ENCODE peak calls at places on chromosomes 6 and 20, in six cellular contexts. One of them, this sample, is unnamed.

GRCh38 chr20:11719153-11719552 is 198.5 kb upstream of the BTBD3 start:
- DNase-seq in HepG2: no peak
- DNase-seq in GM12878: no peak
- DNase-seq in K562: no peak
- DNase-seq in GM12891: no peak
- DNase-seq in H1: no peak
- DNase-seq in this sample: no peak

GRCh38 chr6:119312875-119313338 is 36.7 kb downstream of the MAN1A1 start:
- DNase-seq in HepG2: peak; percentile 24
- DNase-seq in GM12878: no peak
- DNase-seq in K562: peak; percentile 94
- DNase-seq in GM12891: no peak
- DNase-seq in H1: no peak
- DNase-seq in this sample: no peak

GRCh38 chr6:43856005-43856765 is 86.2 kb downstream of the VEGFA start:
- DNase-seq in HepG2: peak; percentile 86
- DNase-seq in GM12878: no peak
- DNase-seq in K562: peak; percentile 76
- DNase-seq in GM12891: no peak
- DNase-seq in H1: no peak
- DNase-seq in this sample: no peak

GRCh38 chr6:155887431-155887830 is 431.8 kb upstream of the NOX3 start:
- DNase-seq in HepG2: no peak
- DNase-seq in GM12878: no peak
- DNase-seq in K562: no peak
- DNase-seq in GM12891: no peak
- DNase-seq in H1: no peak
- DNase-seq in this sample: no peak

GRCh38 chr6:45789238-45789637 is 226.4 kb downstream of the CLIC5 start:
- DNase-seq in HepG2: no peak
- DNase-seq in GM12878: no peak
- DNase-seq in K562: no peak
- DNase-seq in GM12891: no peak
- DNase-seq in H1: no peak
- DNase-seq in this sample: no peak

GRCh38 chr20:60512436-60512835 is 554.2 kb downstream of the CDH26 start:
- DNase-seq in HepG2: peak; percentile 25
- DNase-seq in GM12878: no peak
- DNase-seq in K562: no peak
- DNase-seq in GM12891: no peak
- DNase-seq in H1: no peak
- DNase-seq in this sample: no peak

GRCh38 chr6:30782425-30783014 is 38.2 kb upstream of the IER3 start:
- DNase-seq in HepG2: peak; percentile 90
- DNase-seq in GM12878: no peak
- DNase-seq in K562: no peak
- DNase-seq in GM12891: no peak
- DNase-seq in H1: no peak
- DNase-seq in this sample: no peak

GRCh38 chr6:34053721-34054120 is 92.2 kb downstream of the GRM4 start:
- DNase-seq in HepG2: no peak
- DNase-seq in GM12878: no peak
- DNase-seq in K562: no peak
- DNase-seq in GM12891: no peak
- DNase-seq in H1: no peak
- DNase-seq in this sample: no peak

GRCh38 chr6:89936177-89936576 is 41.9 kb downstream of the GJA10 start:
- DNase-seq in HepG2: no peak
- DNase-seq in GM12878: no peak
- DNase-seq in K562: no peak
- DNase-seq in GM12891: no peak
- DNase-seq in H1: no peak
- DNase-seq in this sample: no peak

GRCh38 chr6:41535766-41536165 is 10.4 kb upstream of the FOXP4 start:
- DNase-seq in HepG2: no peak
- DNase-seq in GM12878: no peak
- DNase-seq in K562: no peak
- DNase-seq in GM12891: no peak
- DNase-seq in H1: no peak
- DNase-seq in this sample: no peak

GRCh38 chr6:25202505-25202904 is 76.7 kb upstream of the CARMIL1 start:
- DNase-seq in HepG2: no peak
- DNase-seq in GM12878: no peak
- DNase-seq in K562: no peak
- DNase-seq in GM12891: no peak
- DNase-seq in H1: no peak
- DNase-seq in this sample: no peak

GRCh38 chr20:47013606-47014005 is 119.0 kb downstream of the EYA2 start:
- DNase-seq in HepG2: no peak
- DNase-seq in GM12878: no peak
- DNase-seq in K562: no peak
- DNase-seq in GM12891: no peak
- DNase-seq in H1: no peak
- DNase-seq in this sample: no peak

GRCh38 chr20:63968928-63969760 is 586 bp downstream of the ZNF512B start:
- DNase-seq in HepG2: peak; percentile 81
- DNase-seq in GM12878: no peak
- DNase-seq in K562: peak; percentile 41
- DNase-seq in GM12891: no peak
- DNase-seq in H1: peak; percentile 76
- DNase-seq in this sample: no peak

GRCh38 chr6:1335367-1336037 is 23.6 kb downstream of the FOXQ1 start:
- DNase-seq in HepG2: peak; percentile 98
- DNase-seq in GM12878: no peak
- DNase-seq in K562: no peak
- DNase-seq in GM12891: no peak
- DNase-seq in H1: no peak
- DNase-seq in this sample: no peak

GRCh38 chr6:93419304-93420162 is at the start of gene EPHA7:
- DNase-seq in HepG2: no peak
- DNase-seq in GM12878: no peak
- DNase-seq in K562: peak; percentile 1
- DNase-seq in GM12891: peak; percentile 63
- DNase-seq in H1: peak; percentile 98
- DNase-seq in this sample: peak; percentile 22

GRCh38 chr6:117976030-117976651 is 69.1 kb downstream of the SLC35F1 start:
- DNase-seq in HepG2: peak; percentile 61
- DNase-seq in GM12878: no peak
- DNase-seq in K562: peak; percentile 59
- DNase-seq in GM12891: no peak
- DNase-seq in H1: no peak
- DNase-seq in this sample: peak; percentile 2

GRCh38 chr6:169604076-169604475 is 97.8 kb downstream of the WDR27 start:
- DNase-seq in HepG2: no peak
- DNase-seq in GM12878: no peak
- DNase-seq in K562: no peak
- DNase-seq in GM12891: no peak
- DNase-seq in H1: no peak
- DNase-seq in this sample: no peak

GRCh38 chr6:31402324-31403282 is 792 bp upstream of the MICA start:
- DNase-seq in HepG2: no peak
- DNase-seq in GM12878: no peak
- DNase-seq in K562: peak; percentile 52
- DNase-seq in GM12891: no peak
- DNase-seq in H1: no peak
- DNase-seq in this sample: no peak

GRCh38 chr6:90413396-90413795 is 116.8 kb upstream of the BACH2 start:
- DNase-seq in HepG2: no peak
- DNase-seq in GM12878: no peak
- DNase-seq in K562: no peak
- DNase-seq in GM12891: no peak
- DNase-seq in H1: no peak
- DNase-seq in this sample: no peak

GRCh38 chr6:44002071-44002590 is 125.1 kb downstream of the MRPL14 start:
- DNase-seq in HepG2: peak; percentile 47
- DNase-seq in GM12878: no peak
- DNase-seq in K562: no peak
- DNase-seq in GM12891: peak; percentile 48
- DNase-seq in H1: no peak
- DNase-seq in this sample: no peak

GRCh38 chr6:71333700-71334099 is 45.1 kb downstream of the OGFRL1 start:
- DNase-seq in HepG2: no peak
- DNase-seq in GM12878: no peak
- DNase-seq in K562: no peak
- DNase-seq in GM12891: no peak
- DNase-seq in H1: no peak
- DNase-seq in this sample: no peak

GRCh38 chr6:48183174-48183573 is 72.2 kb upstream of the PTCHD4 start:
- DNase-seq in HepG2: peak; percentile 20
- DNase-seq in GM12878: no peak
- DNase-seq in K562: no peak
- DNase-seq in GM12891: no peak
- DNase-seq in H1: no peak
- DNase-seq in this sample: no peak

DNA sequence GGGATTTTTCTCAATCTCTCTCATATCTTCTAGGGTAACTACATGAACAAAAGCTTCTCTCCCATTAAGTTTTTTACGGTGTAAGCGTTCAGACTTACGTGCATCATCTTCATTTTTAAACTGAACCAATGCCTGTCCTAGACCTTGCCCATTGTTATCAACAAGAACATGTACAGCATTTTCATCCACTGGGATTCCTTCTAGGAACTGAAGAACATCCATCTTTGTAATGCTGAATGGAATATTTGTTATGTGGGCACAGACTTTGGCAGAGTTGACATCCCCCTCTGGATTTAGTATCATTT is 11.3 kb downstream of the CPNE1 start:
- DNase-seq in HepG2: no peak
- DNase-seq in GM12878: no peak
- DNase-seq in K562: no peak
- DNase-seq in GM12891: no peak
- DNase-seq in H1: no peak
- DNase-seq in this sample: no peak
- TF ChIP-seq TAF1 in HepG2: no peak
- TF ChIP-seq TAF1 in GM12878: no peak
- TF ChIP-seq TAF1 in K562: no peak
- TF ChIP-seq TAF1 in GM12891: no peak
- TF ChIP-seq TAF1 in H1: no peak
- TF ChIP-seq TAF1 in this sample: no peak

GRCh38 chr20:59173938-59174496 is 10.4 kb downstream of the ZNF831 start:
- DNase-seq in HepG2: no peak
- DNase-seq in GM12878: no peak
- DNase-seq in K562: no peak
- DNase-seq in GM12891: no peak
- DNase-seq in H1: no peak
- DNase-seq in this sample: no peak

GRCh38 chr20:59165794-59166709 is 2.4 kb downstream of the ZNF831 start:
- DNase-seq in HepG2: no peak
- DNase-seq in GM12878: no peak
- DNase-seq in K562: no peak
- DNase-seq in GM12891: no peak
- DNase-seq in H1: no peak
- DNase-seq in this sample: no peak

GRCh38 chr20:59171986-59172385 is 8.4 kb downstream of the ZNF831 start:
- DNase-seq in HepG2: no peak
- DNase-seq in GM12878: no peak
- DNase-seq in K562: no peak
- DNase-seq in GM12891: no peak
- DNase-seq in H1: no peak
- DNase-seq in this sample: no peak

GRCh38 chr20:59174975-59175374 is 11.4 kb downstream of the ZNF831 start:
- DNase-seq in HepG2: no peak
- DNase-seq in GM12878: no peak
- DNase-seq in K562: no peak
- DNase-seq in GM12891: no peak
- DNase-seq in H1: no peak
- DNase-seq in this sample: no peak

GRCh38 chr20:59170406-59171349 is 7.1 kb downstream of the ZNF831 start:
- DNase-seq in HepG2: no peak
- DNase-seq in GM12878: no peak
- DNase-seq in K562: no peak
- DNase-seq in GM12891: no peak
- DNase-seq in H1: no peak
- DNase-seq in this sample: no peak
- TF ChIP-seq POLR2AphosphoS5 in HepG2: no peak
- TF ChIP-seq POLR2AphosphoS5 in GM12878: no peak
- TF ChIP-seq POLR2AphosphoS5 in K562: no peak
- TF ChIP-seq POLR2AphosphoS5 in GM12891: no peak
- TF ChIP-seq POLR2AphosphoS5 in H1: no peak
- TF ChIP-seq POLR2AphosphoS5 in this sample: no peak

GRCh38 chr6:7901780-7902179 is 8.8 kb downstream of the TXNDC5 start:
- DNase-seq in HepG2: no peak
- DNase-seq in GM12878: no peak
- DNase-seq in K562: no peak
- DNase-seq in GM12891: no peak
- DNase-seq in H1: no peak
- DNase-seq in this sample: no peak

GRCh38 chr6:7901056-7901455 is 9.5 kb downstream of the TXNDC5 start:
- DNase-seq in HepG2: no peak
- DNase-seq in GM12878: no peak
- DNase-seq in K562: no peak
- DNase-seq in GM12891: no peak
- DNase-seq in H1: no peak
- DNase-seq in this sample: no peak

GRCh38 chr6:7903673-7904072 is 6.9 kb downstream of the TXNDC5 start:
- DNase-seq in HepG2: no peak
- DNase-seq in GM12878: no peak
- DNase-seq in K562: no peak
- DNase-seq in GM12891: no peak
- DNase-seq in H1: no peak
- DNase-seq in this sample: no peak

GRCh38 chr6:7902867-7903266 is 7.7 kb downstream of the TXNDC5 start:
- DNase-seq in HepG2: no peak
- DNase-seq in GM12878: no peak
- DNase-seq in K562: no peak
- DNase-seq in GM12891: no peak
- DNase-seq in H1: no peak
- DNase-seq in this sample: no peak

GRCh38 chr6:7902221-7902620 is 8.4 kb downstream of the TXNDC5 start:
- DNase-seq in HepG2: no peak
- DNase-seq in GM12878: no peak
- DNase-seq in K562: no peak
- DNase-seq in GM12891: no peak
- DNase-seq in H1: no peak
- DNase-seq in this sample: no peak
- TF ChIP-seq POLR2A in HepG2: no peak
- TF ChIP-seq POLR2A in GM12878: no peak
- TF ChIP-seq POLR2A in K562: no peak
- TF ChIP-seq POLR2A in GM12891: no peak
- TF ChIP-seq POLR2A in H1: no peak
- TF ChIP-seq POLR2A in this sample: peak; percentile 2

GRCh38 chr6:16059496-16059895 is 69.4 kb upstream of the MYLIP start:
- DNase-seq in HepG2: no peak
- DNase-seq in GM12878: no peak
- DNase-seq in K562: no peak
- DNase-seq in GM12891: no peak
- DNase-seq in H1: peak; percentile 49
- DNase-seq in this sample: no peak
- TF ChIP-seq TAF1 in HepG2: no peak
- TF ChIP-seq TAF1 in GM12878: no peak
- TF ChIP-seq TAF1 in K562: no peak
- TF ChIP-seq TAF1 in GM12891: no peak
- TF ChIP-seq TAF1 in H1: peak; percentile 13
- TF ChIP-seq TAF1 in this sample: no peak

This sample was measured in GM12892.